ENCODE peak calls at places on chromosomes 11 and 22, in nine cellular contexts. K is T-helper 1 cell; A is amniotic stem cell; R is DMS79; S is NCI-H1105; G is Calu3; U is stimulated activated CD4-positive, alpha-beta T cell treated with anti-CD3 and anti-CD28 coated beads, Interleukin-12 subunit alpha, Interleukin-12 subunit beta, amount 100 ng/mL, for 24 hours; B is activated naive CD8-positive, alpha-beta T cell treated with anti-CD3 and anti-CD28 coated beads, Interleukin-2, amount 10 ng/mL, durations not matched to agents 7 days and 5 days; P is fibroblast of the aortic adventitia. X is an unnamed sample.

GRCh38 chr22:43136801-43137200 is 6.4 kb downstream of the MCAT start:
- DNase-seq in K (no peak), A (no peak), R (no peak), S (no peak), G (no peak), U (no peak), B (no peak), P (no peak), X (no peak)

GRCh38 chr11:25587496-25587895 is 744.4 kb upstream of the ANO3 start:
- DNase-seq in K (no peak), A (no peak), R (no peak), S (no peak), G (no peak), U (no peak), B (no peak), P (peak), X (no peak)

GRCh38 chr11:83778598-83778997 is 492.4 kb upstream of the CCDC90B start:
- DNase-seq in K (no peak), A (no peak), R (no peak), S (no peak), G (no peak), U (no peak), B (no peak), P (no peak), X (no peak)

GRCh38 chr11:128471138-128471661 is 116.2 kb downstream of the ETS1 start:
- DNase-seq in K (no peak), A (no peak), R (no peak), S (no peak), G (no peak), U (peak), B (peak), P (no peak), X (no peak)

GRCh38 chr11:44374001-44374400 is 64.1 kb upstream of the ALX4 start:
- DNase-seq in K (no peak), A (no peak), R (no peak), S (no peak), G (no peak), U (no peak), B (no peak), P (no peak), X (no peak)

GRCh38 chr22:39242809-39243442 is 1.9 kb downstream of the PDGFB start:
- DNase-seq in K (peak), A (no peak), R (no peak), S (peak), G (peak), U (no peak), B (peak), P (no peak), X (no peak)

GRCh38 chr22:17106785-17107546 is 14.2 kb downstream of the TMEM121B start:
- DNase-seq in K (no peak), A (no peak), R (no peak), S (no peak), G (no peak), U (no peak), B (peak), P (no peak), X (no peak)

GRCh38 chr22:19962909-19963806 is 21.5 kb upstream of the TXNRD2 start:
- DNase-seq in K (no peak), A (no peak), R (no peak), S (no peak), G (peak), U (no peak), B (no peak), P (peak), X (no peak)

GRCh38 chr11:88801484-88802123 is 264.2 kb downstream of the GRM5 start:
- DNase-seq in K (no peak), A (no peak), R (no peak), S (no peak), G (no peak), U (no peak), B (no peak), P (no peak), X (no peak)

GRCh38 chr22:41557401-41558240 is 3.2 kb upstream of the CSDC2 start:
- DNase-seq in K (no peak), A (peak), R (no peak), S (no peak), G (no peak), U (no peak), B (no peak), P (peak), X (no peak)

GRCh38 chr11:44192701-44193100 is 97.2 kb downstream of the EXT2 start:
- DNase-seq in K (no peak), A (no peak), R (no peak), S (no peak), G (no peak), U (no peak), B (no peak), P (no peak), X (no peak)

GRCh38 chr11:126989942-126990715 is 10.4 kb downstream of the KIRREL3 start:
- DNase-seq in K (no peak), A (peak), R (peak), S (peak), G (peak), U (peak), B (peak), P (peak), X (no peak)

GRCh38 chr11:125481531-125481930 is 14.5 kb downstream of the FEZ1 start:
- DNase-seq in K (no peak), A (no peak), R (no peak), S (no peak), G (no peak), U (no peak), B (no peak), P (no peak), X (no peak)

GRCh38 chr11:9047986-9048522 is 43.3 kb downstream of the SCUBE2 start:
- DNase-seq in K (no peak), A (no peak), R (peak), S (no peak), G (no peak), U (no peak), B (no peak), P (peak), X (peak)

GRCh38 chr11:3001496-3001895 is 9.4 kb upstream of the NAP1L4 start:
- DNase-seq in K (no peak), A (no peak), R (peak), S (peak), G (no peak), U (no peak), B (no peak), P (no peak), X (no peak)

GRCh38 chr11:2250485-2250884 is 19.9 kb downstream of the ASCL2 start:
- DNase-seq in K (no peak), A (no peak), R (no peak), S (no peak), G (no peak), U (no peak), B (no peak), P (no peak), X (no peak)

GRCh38 chr22:47000256-47000655 is 237.8 kb downstream of the TBC1D22A start:
- DNase-seq in K (no peak), A (no peak), R (no peak), S (no peak), G (no peak), U (no peak), B (no peak), P (no peak), X (no peak)

GRCh38 chr11:118998822-118999221 is 884 bp downstream of the CENATAC start:
- DNase-seq in K (no peak), A (no peak), R (no peak), S (no peak), G (peak), U (no peak), B (no peak), P (peak), X (no peak)